ENCODE peak calls at places on chromosomes 2 and 18, in eight cellular contexts. A is activated T-cell treated with anti-CD3 and anti-CD28 coated beads, Interleukin-2, amount 50 U/mL, for 4 hours; P is activated naive CD4-positive, alpha-beta T cell; M is mucosa of gallbladder; V is A172; K is aorta; T is activated T-helper 2 cell treated with anti-CD3 and anti-CD28 coated beads, Interferon-gamma antibody, Interleukin-2, Interleukin-4, amounts not matched to agents 10 μg/mL and 5 μg/mL and 100 μg/mL, durations not matched to agents 14 hours and 24 hours and 36 hours; X is progenitor cell of endocrine pancreas. S is an unnamed sample.

GRCh38 chr2:102442967-102443828 is 20.2 kb downstream of the IL18RAP start:
- DNase-seq in A (peak), P (peak), M (peak), V (peak), K (no peak), T (peak), X (no peak), S (no peak)

GRCh38 chr2:50606860-50607259 is 425.1 kb downstream of the NRXN1 start:
- DNase-seq in A (no peak), P (no peak), M (no peak), V (no peak), K (no peak), T (no peak), X (no peak), S (no peak)

GRCh38 chr2:215727507-215728503 is 285.5 kb downstream of the MREG start:
- DNase-seq in A (no peak), P (no peak), M (no peak), V (no peak), K (no peak), T (no peak), X (no peak), S (no peak)

GRCh38 chr2:197992482-197993133 is 188.2 kb downstream of the PLCL1 start:
- DNase-seq in A (no peak), P (no peak), M (no peak), V (no peak), K (no peak), T (no peak), X (no peak), S (no peak)

GRCh38 chr18:6487968-6488367 is 73.3 kb upstream of the L3MBTL4 start:
- DNase-seq in A (no peak), P (no peak), M (no peak), V (no peak), K (no peak), T (no peak), X (no peak), S (no peak)

GRCh38 chr2:152336103-152336853 is 1.3 kb downstream of the FMNL2 start:
- DNase-seq in A (no peak), P (no peak), M (peak), V (peak), K (peak), T (no peak), X (peak), S (peak)

GRCh38 chr18:61556862-61557261 is 223.6 kb downstream of the CDH20 start:
- DNase-seq in A (no peak), P (no peak), M (no peak), V (no peak), K (no peak), T (no peak), X (no peak), S (no peak)

GRCh38 chr2:218995972-218996644 is 2.9 kb upstream of the CRYBA2 start:
- DNase-seq in A (peak), P (peak), M (peak), V (peak), K (peak), T (peak), X (peak), S (peak)

GRCh38 chr2:237691200-237691907 is 64.0 kb downstream of the LRRFIP1 start:
- DNase-seq in A (no peak), P (peak), M (no peak), V (no peak), K (peak), T (no peak), X (peak), S (no peak)

GRCh38 chr2:239471011-239471792 is 70.4 kb upstream of the HDAC4 start:
- DNase-seq in A (no peak), P (no peak), M (no peak), V (no peak), K (no peak), T (no peak), X (no peak), S (no peak)

GRCh38 chr2:53442783-53443182 is 324.8 kb upstream of the CHAC2 start:
- DNase-seq in A (no peak), P (no peak), M (no peak), V (no peak), K (no peak), T (no peak), X (no peak), S (no peak)

GRCh38 chr2:27442282-27442980 is at the start of gene KRTCAP3:
- DNase-seq in A (peak), P (peak), M (peak), V (no peak), K (no peak), T (no peak), X (peak), S (peak)

GRCh38 chr2:237290249-237290648 is 123.7 kb downstream of the COL6A3 start:
- DNase-seq in A (no peak), P (no peak), M (peak), V (no peak), K (peak), T (no peak), X (no peak), S (peak)

GRCh38 chr2:133821107-133821760 is 253.0 kb upstream of the NCKAP5 start:
- DNase-seq in A (no peak), P (no peak), M (peak), V (peak), K (no peak), T (no peak), X (no peak), S (no peak)

GRCh38 chr2:119289642-119290041 is 66.0 kb downstream of the STEAP3 start:
- DNase-seq in A (no peak), P (no peak), M (no peak), V (no peak), K (no peak), T (no peak), X (no peak), S (no peak)

GRCh38 chr2:61632276-61633169 is 94.4 kb upstream of the XPO1 start:
- DNase-seq in A (no peak), P (no peak), M (peak), V (no peak), K (no peak), T (no peak), X (no peak), S (no peak)

GRCh38 chr2:153858250-153858649 is 13.5 kb upstream of the GALNT13 start:
- DNase-seq in A (no peak), P (no peak), M (no peak), V (no peak), K (no peak), T (no peak), X (no peak), S (no peak)

GRCh38 chr2:200042102-200042735 is 86.8 kb downstream of the MAIP1 start:
- DNase-seq in A (no peak), P (no peak), M (no peak), V (peak), K (no peak), T (no peak), X (no peak), S (no peak)

GRCh38 chr2:47227532-47228166 is 72.5 kb upstream of the STPG4 start:
- DNase-seq in A (no peak), P (no peak), M (no peak), V (no peak), K (peak), T (no peak), X (no peak), S (no peak)

S was measured in lower lobe of right lung.